ENCODE peak calls at places on chromosomes 5 and 9, in eight cellular contexts. N is naive thymus-derived CD8-positive, alpha-beta T cell; H is activated naive CD8-positive, alpha-beta T cell treated with anti-CD3 and anti-CD28 coated beads for 36 hours; E is EH; S is NCI-H2081; K is endodermal cell; T is non-pigmented ciliary epithelial cell; R is HCEC 1CT. C is an unnamed sample.

GRCh38 chr5:78638973-78639669 is 9.5 kb downstream of the LHFPL2 start:
- DNase-seq in N (no peak), H (no peak), E (no peak), S (no peak), K (no peak), T (no peak), R (no peak), C (no peak)

GRCh38 chr5:1772634-1773033 is 27.0 kb downstream of the MRPL36 start:
- DNase-seq in N (no peak), H (no peak), E (peak), S (no peak), K (no peak), T (no peak), R (peak), C (no peak)

GRCh38 chr5:54645888-54646284 is 128.3 kb downstream of the SNX18 start:
- DNase-seq in N (no peak), H (no peak), E (no peak), S (no peak), K (no peak), T (no peak), R (no peak), C (no peak)

GRCh38 chr5:67426961-67427630 is 230.5 kb upstream of the CD180 start:
- DNase-seq in N (no peak), H (no peak), E (no peak), S (no peak), K (no peak), T (no peak), R (no peak), C (no peak)

GRCh38 chr5:72661405-72661804 is 154.2 kb upstream of the ZNF366 start:
- DNase-seq in N (no peak), H (no peak), E (peak), S (no peak), K (no peak), T (peak), R (peak), C (no peak)

GRCh38 chr9:7976167-7976755 is 176.7 kb upstream of the DMAC1 start:
- DNase-seq in N (peak), H (peak), E (no peak), S (no peak), K (no peak), T (no peak), R (no peak), C (peak)

GRCh38 chr9:38067611-38067891 is 1.5 kb downstream of the SHB start:
- DNase-seq in N (no peak), H (no peak), E (peak), S (no peak), K (no peak), T (no peak), R (peak), C (no peak)

GRCh38 chr9:35811364-35812024 is 568 bp downstream of the SPAG8 start:
- DNase-seq in N (no peak), H (no peak), E (no peak), S (no peak), K (no peak), T (no peak), R (no peak), C (no peak)

GRCh38 chr9:1869843-1870242 is 145.3 kb upstream of the SMARCA2 start:
- DNase-seq in N (no peak), H (peak), E (peak), S (no peak), K (peak), T (no peak), R (no peak), C (no peak)

GRCh38 chr5:145946112-145946861 is 9.9 kb downstream of the SH3RF2 start:
- DNase-seq in N (no peak), H (peak), E (peak), S (no peak), K (no peak), T (peak), R (peak), C (no peak)

GRCh38 chr9:127263664-127264063 is 910 bp upstream of the GARNL3 start:
- DNase-seq in N (no peak), H (no peak), E (no peak), S (peak), K (no peak), T (no peak), R (no peak), C (no peak)

GRCh38 chr5:93789173-93790070 is 48.0 kb upstream of the POU5F2 start:
- DNase-seq in N (no peak), H (no peak), E (peak), S (no peak), K (no peak), T (peak), R (peak), C (no peak)

GRCh38 chr5:110738503-110738811 is 350 bp upstream of the SLC25A46 start:
- DNase-seq in N (no peak), H (no peak), E (no peak), S (no peak), K (no peak), T (no peak), R (no peak), C (no peak)

GRCh38 chr9:91589101-91589553 is 165.5 kb upstream of the NFIL3 start:
- DNase-seq in N (no peak), H (no peak), E (peak), S (no peak), K (no peak), T (no peak), R (no peak), C (no peak)

GRCh38 chr5:149685494-149685893 is 44.6 kb upstream of the PPARGC1B start:
- DNase-seq in N (no peak), H (no peak), E (no peak), S (no peak), K (no peak), T (no peak), R (no peak), C (no peak)

GRCh38 chr9:23117621-23118020 is 671.0 kb downstream of the DMRTA1 start:
- DNase-seq in N (no peak), H (no peak), E (peak), S (no peak), K (no peak), T (peak), R (no peak), C (no peak)

GRCh38 chr5:40569549-40570270 is 110.0 kb upstream of the PTGER4 start:
- DNase-seq in N (no peak), H (no peak), E (peak), S (no peak), K (no peak), T (no peak), R (peak), C (no peak)

GRCh38 chr5:77266291-77266690 is 55.8 kb downstream of the PDE8B start:
- DNase-seq in N (no peak), H (no peak), E (peak), S (no peak), K (no peak), T (no peak), R (peak), C (no peak)

GRCh38 chr5:120684749-120685415 is 220.8 kb downstream of the PRR16 start:
- DNase-seq in N (no peak), H (no peak), E (peak), S (no peak), K (peak), T (no peak), R (peak), C (no peak)

GRCh38 chr5:95272530-95272929 is 12.4 kb downstream of the MCTP1 start:
- DNase-seq in N (no peak), H (no peak), E (no peak), S (no peak), K (no peak), T (no peak), R (no peak), C (no peak)

GRCh38 chr5:96692436-96692835 is 30.3 kb downstream of the CAST start:
- DNase-seq in N (no peak), H (no peak), E (peak), S (no peak), K (no peak), T (no peak), R (peak), C (no peak)

GRCh38 chr5:156515121-156515520 is 188.2 kb downstream of the SGCD start:
- DNase-seq in N (no peak), H (no peak), E (peak), S (no peak), K (no peak), T (no peak), R (no peak), C (no peak)